ENCODE peak calls at places on chromosomes 4 and X, in nine cellular contexts. Z is iris pigment epithelial cell; F is stimulated activated CD8-positive, alpha-beta memory T cell treated with anti-CD3 and anti-CD28 coated beads, Interleukin-15, amount 100 ng/mL, for 4 hours; Y is ELR; U is nucleus accumbens; O is NCI-H2081; I is cardiac fibroblast; G is stimulated activated CD4-positive, alpha-beta T cell treated with anti-CD3 and anti-CD28 coated beads, Interleukin-12 subunit alpha, Interleukin-12 subunit beta, amount 100 ng/mL, for 48 hours; R is OCI-LY7. W is an unnamed sample.

GRCh38 chr4:97367878-97368277 is 775.4 kb downstream of the STPG2 start:
- DNase-seq in U (no peak), Z (peak), Y (peak), O (no peak), I (peak), R (no peak), F (no peak), G (no peak), W (no peak)

GRCh38 chr4:123166023-123166422 is 230.6 kb upstream of the SPRY1 start:
- DNase-seq in Z (no peak), Y (no peak), U (no peak), I (no peak), F (no peak), G (no peak), R (no peak), O (no peak), W (no peak)

GRCh38 chr4:85790582-85790981 is 315.6 kb downstream of the ARHGAP24 start:
- DNase-seq in G (no peak), F (no peak), R (no peak), O (no peak), I (peak), Y (no peak), U (no peak), Z (peak), W (no peak)

GRCh38 chr4:137635108-137635507 is 102.8 kb upstream of the PCDH18 start:
- DNase-seq in I (peak), U (no peak), Y (no peak), O (no peak), Z (peak), G (no peak), F (no peak), R (no peak), W (no peak)

GRCh38 chr4:125322363-125322730 is 7.6 kb downstream of the FAT4 start:
- DNase-seq in G (no peak), U (no peak), R (no peak), O (no peak), Y (peak), Z (peak), I (peak), F (no peak), W (peak)

GRCh38 chr4:103137446-103137827 is 37.8 kb upstream of the BDH2 start:
- DNase-seq in F (no peak), Y (peak), Z (peak), G (no peak), R (no peak), I (peak), O (no peak), U (no peak), W (peak)

GRCh38 chr4:133151301-133151680 is 2.2 kb downstream of the PCDH10 start:
- DNase-seq in R (no peak), Y (peak), O (no peak), U (no peak), Z (no peak), G (no peak), F (no peak), I (no peak), W (peak)

GRCh38 chr4:153084249-153084648 is 120.0 kb upstream of the TRIM2 start:
- DNase-seq in I (no peak), G (no peak), Z (no peak), O (no peak), F (no peak), Y (no peak), U (no peak), R (no peak), W (no peak)

GRCh38 chrX:21176927-21177571 is 197.2 kb upstream of the CNKSR2 start:
- DNase-seq in F (no peak), G (no peak), Z (no peak), R (no peak), Y (no peak), I (peak), O (peak), U (no peak), W (peak)

GRCh38 chr4:185899833-185900232 is 87.8 kb upstream of the SORBS2 start:
- DNase-seq in Y (no peak), I (no peak), O (no peak), G (no peak), U (no peak), Z (no peak), F (no peak), R (peak), W (no peak)

GRCh38 chr4:80237992-80238391 is 28.5 kb upstream of the FGF5 start:
- DNase-seq in O (no peak), I (peak), Y (peak), R (no peak), G (no peak), Z (peak), U (no peak), F (no peak), W (peak)

W was measured in EL.